ENCODE peak calls at places on chromosome 12, in nine cellular contexts. R is heart left ventricle; Z is tibial nerve; G is adipocyte; L is adrenal gland; W is effector memory CD4-positive, alpha-beta T cell; N is DND-41; B is fibroblast of lung; J is naive thymus-derived CD4-positive, alpha-beta T cell. O is an unnamed sample. For H3K9me3, the result is how much of the 10 kb centered on the place peaks cover.

GRCh38 chr12:6528539-6529235 is 5.6 kb upstream of the GAPDH start:
- DNase-seq in R (no peak), Z (no peak), G (no peak), L (no peak), W (no peak), N (no peak), B (no peak), J (no peak), O (no peak)

GRCh38 chr12:78192979-78193378 is 362.3 kb downstream of the NAV3 start:
- DNase-seq in R (no peak), Z (no peak), G (peak), L (no peak), W (no peak), N (no peak), B (peak), J (no peak), O (no peak)

GRCh38 chr12:88325828-88326214 is 183.7 kb downstream of the TMTC3 start:
- DNase-seq in R (no peak), Z (no peak), G (peak), L (no peak), W (no peak), N (no peak), B (peak), J (no peak), O (no peak)

GRCh38 chr12:74481078-74481477 is 56.6 kb upstream of the ATXN7L3B start:
- DNase-seq in R (no peak), Z (no peak), G (no peak), L (no peak), W (no peak), N (no peak), B (no peak), J (no peak), O (no peak)

GRCh38 chr12:126776047-126776446 is 1490.9 kb upstream of the TMEM132C start:
- DNase-seq in R (no peak), Z (no peak), G (no peak), L (no peak), W (no peak), N (no peak), B (no peak), J (no peak), O (no peak)

GRCh38 chr12:28618171-28618570 is 427.9 kb downstream of the CCDC91 start:
- DNase-seq in R (no peak), Z (no peak), G (no peak), L (no peak), W (no peak), N (no peak), B (no peak), J (no peak), O (no peak)

GRCh38 chr12:51087818-51088217 is 4.4 kb upstream of the CSRNP2 start:
- DNase-seq in R (no peak), Z (no peak), G (no peak), L (no peak), W (no peak), N (no peak), B (no peak), J (no peak), O (no peak)

GRCh38 chr12:119050663-119051062 is 69.3 kb downstream of the SRRM4 start:
- DNase-seq in R (no peak), Z (no peak), G (no peak), L (no peak), W (no peak), N (no peak), B (no peak), J (no peak), O (no peak)

GRCh38 chr12:49339464-49339861 is 2.5 kb upstream of the C1QL4 start:
- DNase-seq in R (no peak), Z (no peak), G (no peak), L (no peak), W (no peak), N (no peak), B (no peak), J (no peak), O (no peak)

GRCh38 chr12:53751336-53752191 is at the start of gene CISTR:
- DNase-seq in R (peak), Z (no peak), G (peak), L (no peak), W (no peak), N (peak), B (no peak), J (no peak), O (no peak)

GRCh38 chr12:81953541-81953940 is 194.4 kb upstream of the PPFIA2 start:
- DNase-seq in R (no peak), Z (no peak), G (no peak), L (no peak), W (no peak), N (no peak), B (no peak), J (no peak), O (no peak)

GRCh38 chr12:64679487-64679983 is 69.2 kb downstream of the RASSF3 start:
- DNase-seq in R (peak), Z (peak), G (peak), L (peak), W (peak), N (no peak), B (peak), J (peak), O (peak)

GRCh38 chr12:24911284-24911791 is 37.6 kb downstream of the BCAT1 start:
- DNase-seq in R (no peak), Z (no peak), G (peak), L (no peak), W (no peak), N (no peak), B (peak), J (no peak), O (no peak)

GRCh38 chr12:115626210-115626609 is 651.3 kb downstream of the MED13L start:
- DNase-seq in R (no peak), Z (no peak), G (no peak), L (no peak), W (no peak), N (no peak), B (no peak), J (no peak), O (no peak)

GRCh38 chr12:47741340-47741703 is 16.0 kb upstream of the ENDOU start:
- DNase-seq in R (peak), Z (peak), G (peak), L (peak), W (peak), N (peak), B (peak), J (peak), O (peak)

GRCh38 chr12:132953771-132954170 is 2.3 kb downstream of the ZNF605 start:
- DNase-seq in R (no peak), Z (no peak), G (no peak), L (no peak), W (no peak), N (no peak), B (no peak), J (no peak), O (no peak)
- H3K9me3 ChIP-seq in R (under half), Z (under half), G (half or more), L (under half), W (under half), N (half or more), B (under half), J (under half), O (under half)

DNA sequence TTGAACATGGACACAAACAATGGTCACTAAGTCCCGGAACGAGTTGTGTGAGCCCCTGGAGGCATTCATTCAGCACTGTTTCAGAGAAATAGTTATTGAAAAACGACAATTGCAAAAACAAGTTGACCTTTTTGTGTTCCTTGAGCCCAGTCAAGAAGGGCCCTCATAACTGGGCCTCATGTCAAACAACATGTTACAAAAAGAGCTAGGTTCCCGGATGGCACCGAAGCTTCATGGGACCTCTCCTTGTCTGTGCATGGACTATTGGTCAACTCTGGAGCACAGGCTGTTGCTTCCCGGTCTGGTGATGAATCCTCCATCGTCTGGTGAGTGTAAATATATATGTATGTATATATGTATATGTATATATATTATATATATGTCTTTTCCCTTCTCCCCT is 176.6 kb downstream of the ALG10 start:
- DNase-seq in R (no peak), Z (no peak), G (no peak), L (no peak), W (no peak), N (no peak), B (no peak), J (no peak), O (no peak)
- H3K9me3 ChIP-seq in R (under half), Z (under half), G (under half), L (under half), W (under half), N (under half), B (under half), J (under half), O (under half)

GRCh38 chr12:3592856-3593625 is 102.0 kb downstream of the PRMT8 start:
- DNase-seq in R (no peak), Z (no peak), G (no peak), L (no peak), W (no peak), N (no peak), B (no peak), J (no peak), O (no peak)
- H3K9me3 ChIP-seq in R (under half), Z (under half), G (under half), L (under half), W (under half), N (under half), B (under half), J (under half), O (under half)

GRCh38 chr12:132998742-132999141 is 12.6 kb downstream of the ZNF26 start:
- DNase-seq in R (no peak), Z (no peak), G (no peak), L (no peak), W (no peak), N (no peak), B (no peak), J (no peak), O (no peak)
- H3K9me3 ChIP-seq in R (under half), Z (half or more), G (half or more), L (under half), W (half or more), N (half or more), B (under half), J (under half), O (under half)

GRCh38 chr12:133120385-133121191 is 9.5 kb downstream of the ZNF891 start:
- DNase-seq in R (no peak), Z (no peak), G (no peak), L (no peak), W (no peak), N (no peak), B (peak), J (no peak), O (no peak)
- H3K9me3 ChIP-seq in R (half or more), Z (half or more), G (half or more), L (under half), W (half or more), N (half or more), B (under half), J (under half), O (half or more)

GRCh38 chr12:109276160-109276559 is 32.9 kb downstream of the FOXN4 start:
- DNase-seq in R (no peak), Z (no peak), G (no peak), L (no peak), W (no peak), N (no peak), B (no peak), J (no peak), O (no peak)

GRCh38 chr12:109275173-109275572 is 33.9 kb downstream of the FOXN4 start:
- DNase-seq in R (no peak), Z (no peak), G (no peak), L (no peak), W (no peak), N (no peak), B (no peak), J (no peak), O (no peak)

GRCh38 chr12:109271418-109271817 is 37.7 kb downstream of the FOXN4 start:
- DNase-seq in R (no peak), Z (no peak), G (no peak), L (no peak), W (no peak), N (no peak), B (no peak), J (no peak), O (no peak)

GRCh38 chr12:109273354-109273753 is 35.7 kb downstream of the FOXN4 start:
- DNase-seq in R (no peak), Z (no peak), G (no peak), L (no peak), W (no peak), N (no peak), B (no peak), J (no peak), O (no peak)

DNA sequence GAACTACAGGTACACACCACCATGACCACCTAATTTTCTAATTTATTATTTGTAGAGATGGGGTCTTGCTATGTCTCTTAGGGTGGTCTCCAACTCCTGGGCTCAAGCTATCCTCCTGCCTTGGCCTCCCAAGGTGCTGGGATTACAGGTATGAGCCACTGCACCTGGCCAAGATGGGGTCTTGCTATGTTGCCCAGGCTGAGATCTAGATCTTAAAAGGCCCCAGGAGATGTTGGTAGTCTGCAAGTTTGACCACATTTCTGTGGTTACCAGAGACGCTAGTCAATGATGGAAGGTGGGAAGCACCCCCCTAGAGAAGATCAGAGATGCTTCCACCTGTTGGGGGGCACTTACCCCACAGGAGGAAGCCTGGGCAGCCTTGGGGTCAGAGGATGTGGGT is 34.7 kb downstream of the FOXN4 start:
- DNase-seq in R (no peak), Z (no peak), G (no peak), L (no peak), W (no peak), N (no peak), B (no peak), J (no peak), O (no peak)
- H3K9me3 ChIP-seq in R (under half), Z (under half), G (under half), L (under half), W (under half), N (under half), B (under half), J (under half), O (under half)